ENCODE peak calls at places on chromosomes 2 and 18, in ten cellular contexts. L is CD8-positive, alpha-beta T cell; Z is lung; F is uterus; H is stomach; P is mucosa of descending colon; Q is ascending aorta; J is CD4-positive, CD25-positive, alpha-beta regulatory T cell; G is MM.1S; B is mesenchymal stem cell. C is an unnamed sample.

GRCh38 chr18:23732439-23732838 is 43.2 kb downstream of the LAMA3 start:
- DNase-seq in L (no peak), Z (no peak), F (no peak), H (no peak), P (no peak), Q (no peak), J (no peak), G (no peak), B (no peak), C (no peak)

GRCh38 chr2:2238726-2239269 is 92.3 kb downstream of the MYT1L start:
- DNase-seq in L (no peak), Z (no peak), F (no peak), H (no peak), P (no peak), Q (no peak), J (no peak), G (no peak), B (no peak), C (no peak)

GRCh38 chr2:140472676-140473075 is 1658.1 kb downstream of the LRP1B start:
- DNase-seq in L (no peak), Z (no peak), F (no peak), H (no peak), P (no peak), Q (no peak), J (no peak), G (no peak), B (no peak), C (no peak)

GRCh38 chr2:112996635-112997034 is 8.6 kb upstream of the IL36A start:
- DNase-seq in L (peak; percentile 70), Z (no peak), F (no peak), H (no peak), P (peak; percentile 24), Q (no peak), J (peak; percentile 51), G (peak; percentile 95), B (no peak), C (no peak)

GRCh38 chr2:11750422-11750821 is 4.0 kb downstream of the LPIN1 start:
- DNase-seq in L (peak; percentile 59), Z (no peak), F (no peak), H (no peak), P (no peak), Q (no peak), J (peak; percentile 58), G (peak; percentile 97), B (peak; percentile 24), C (no peak)

GRCh38 chr2:101282980-101283379 is 25.5 kb downstream of the RNF149 start:
- DNase-seq in L (no peak), Z (no peak), F (no peak), H (no peak), P (no peak), Q (no peak), J (no peak), G (no peak), B (no peak), C (no peak)

GRCh38 chr2:20520128-20520527 is 73.3 kb downstream of the RHOB start:
- DNase-seq in L (no peak), Z (no peak), F (no peak), H (no peak), P (no peak), Q (no peak), J (no peak), G (no peak), B (no peak), C (no peak)

GRCh38 chr2:146077156-146077555 is 1557.2 kb upstream of the ZEB2 start:
- DNase-seq in L (no peak), Z (no peak), F (no peak), H (no peak), P (no peak), Q (no peak), J (no peak), G (no peak), B (no peak), C (no peak)

GRCh38 chr2:196217116-196217515 is 45.7 kb upstream of the STK17B start:
- DNase-seq in L (no peak), Z (no peak), F (no peak), H (no peak), P (no peak), Q (no peak), J (no peak), G (peak; percentile 39), B (no peak), C (no peak)

GRCh38 chr2:190722061-190722759 is 73.3 kb downstream of the NAB1 start:
- DNase-seq in L (no peak), Z (no peak), F (no peak), H (no peak), P (no peak), Q (no peak), J (no peak), G (no peak), B (no peak), C (no peak)

GRCh38 chr18:12645751-12646203 is 12.1 kb downstream of the SPIRE1 start:
- DNase-seq in L (no peak), Z (peak; percentile 80), F (peak; percentile 39), H (peak; percentile 36), P (no peak), Q (peak; percentile 34), J (no peak), G (no peak), B (no peak), C (peak; percentile 31)

GRCh38 chr18:10557085-10557677 is 31.4 kb downstream of the NAPG start:
- DNase-seq in L (no peak), Z (peak; percentile 27), F (no peak), H (no peak), P (no peak), Q (no peak), J (no peak), G (no peak), B (no peak), C (no peak)

GRCh38 chr2:74440378-74441110 is 1.2 kb downstream of the RTKN start:
- DNase-seq in L (peak; percentile 45), Z (peak; percentile 83), F (peak; percentile 82), H (peak; percentile 85), P (peak; percentile 91), Q (no peak), J (no peak), G (peak; percentile 47), B (peak; percentile 86), C (peak; percentile 83)

GRCh38 chr2:190678444-190679162 is 29.7 kb downstream of the NAB1 start:
- DNase-seq in L (no peak), Z (no peak), F (no peak), H (no peak), P (no peak), Q (no peak), J (peak; percentile 2), G (no peak), B (peak; percentile 6), C (no peak)

GRCh38 chr2:232447638-232448472 is 8.1 kb upstream of the ALPI start:
- DNase-seq in L (no peak), Z (no peak), F (no peak), H (no peak), P (no peak), Q (no peak), J (no peak), G (no peak), B (no peak), C (no peak)

GRCh38 chr2:47838249-47838648 is 55.3 kb downstream of the MSH6 start:
- DNase-seq in L (no peak), Z (no peak), F (no peak), H (no peak), P (no peak), Q (no peak), J (no peak), G (no peak), B (no peak), C (no peak)

GRCh38 chr18:52340466-52341378 is 725 bp downstream of the DCC start:
- DNase-seq in L (no peak), Z (no peak), F (no peak), H (no peak), P (no peak), Q (no peak), J (no peak), G (no peak), B (no peak), C (no peak)
- H3K4me3 ChIP-seq in L (no peak overlapping the region), Z (no peak overlapping the region), F (no peak overlapping the region), H (peak overlapping the region; percentile 28), P (no peak overlapping the region), Q (peak overlapping the region; percentile 42), J (no peak overlapping the region), G (peak overlapping the region; percentile 46), B (peak overlapping the region; percentile 67), C (no peak overlapping the region)

GRCh38 chr2:200586644-200586975 is 796 bp downstream of the AOX1 start:
- DNase-seq in L (no peak), Z (no peak), F (no peak), H (no peak), P (no peak), Q (no peak), J (no peak), G (no peak), B (no peak), C (no peak)
- H3K4me3 ChIP-seq in L (no peak overlapping the region), Z (no peak overlapping the region), F (peak overlapping the region; percentile 72), H (peak overlapping the region; percentile 52), P (no peak overlapping the region), Q (peak overlapping the region; percentile 66), J (no peak overlapping the region), G (no peak overlapping the region), B (peak overlapping the region; percentile 84), C (peak overlapping the region; percentile 43)

DNA sequence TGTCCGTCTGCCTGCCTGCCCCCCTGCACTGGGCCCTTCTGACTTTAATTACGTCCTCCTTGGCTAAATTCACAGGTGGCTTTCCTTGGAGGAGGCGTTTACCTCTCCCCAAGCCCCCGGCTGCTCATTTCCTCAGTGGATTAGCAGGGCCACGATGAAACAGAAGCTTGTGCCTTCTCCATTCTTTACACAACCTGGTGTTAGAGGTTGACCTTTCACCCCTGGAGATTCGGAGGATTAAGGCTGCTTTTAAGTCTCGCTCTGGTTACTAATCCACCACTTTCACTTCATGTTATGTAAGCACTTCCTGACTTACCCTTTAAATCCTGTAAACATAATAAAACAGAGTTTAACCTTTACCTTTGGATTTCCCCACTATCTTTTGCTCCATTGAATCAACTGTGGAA is 370.3 kb downstream of the EN1 start:
- DNase-seq in L (no peak), Z (no peak), F (no peak), H (no peak), P (peak; percentile 42), Q (no peak), J (no peak), G (no peak), B (no peak), C (no peak)
- H3K4me3 ChIP-seq in L (no peak overlapping the region), Z (no peak overlapping the region), F (no peak overlapping the region), H (no peak overlapping the region), P (no peak overlapping the region), Q (no peak overlapping the region), J (no peak overlapping the region), G (no peak overlapping the region), B (no peak overlapping the region), C (no peak overlapping the region)

DNA sequence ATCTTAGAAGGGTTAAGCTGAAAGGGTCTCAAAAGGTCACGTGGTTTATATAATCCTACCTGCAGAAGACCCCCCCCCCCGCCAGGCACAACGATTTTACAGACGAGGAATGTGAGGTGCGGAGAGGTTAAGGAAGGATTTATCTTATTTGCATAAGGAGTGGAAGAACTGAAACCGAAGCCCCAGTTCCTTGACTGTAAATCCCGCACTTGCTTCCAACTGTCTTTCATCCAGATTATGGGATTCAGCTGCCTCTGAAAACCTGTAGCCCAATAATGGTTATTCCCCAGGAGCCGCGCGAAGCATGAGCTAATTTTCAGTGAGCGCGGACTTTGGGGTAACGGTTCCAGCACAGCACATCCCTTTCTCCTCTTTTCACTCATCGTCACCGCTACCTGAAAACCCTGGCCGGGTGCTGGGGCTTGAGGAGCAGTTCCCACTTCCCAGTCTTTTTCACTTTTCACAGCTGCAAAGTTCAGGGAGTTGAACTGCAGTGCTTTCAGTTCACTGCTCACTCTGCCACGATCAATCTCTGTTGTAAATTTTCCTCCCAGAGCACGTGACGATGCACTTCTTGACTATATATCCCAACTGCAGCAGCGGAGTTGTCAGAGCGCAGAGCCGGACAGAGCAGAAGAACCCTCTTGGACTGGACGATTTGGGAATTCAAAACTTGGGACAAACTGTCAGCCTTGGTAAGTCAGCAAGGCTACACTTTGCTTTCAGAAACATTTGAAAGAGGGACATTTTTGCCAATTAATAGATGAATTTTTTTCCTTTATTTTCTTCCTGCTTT is at the start of gene KCNE4:
- DNase-seq in L (no peak), Z (no peak), F (peak; percentile 47), H (peak; percentile 56), P (no peak), Q (no peak), J (no peak), G (no peak), B (peak; percentile 90), C (no peak)
- H3K4me3 ChIP-seq in L (no peak within 1 kb of the TSS), Z (peak within 1 kb of the TSS; percentile 7), F (peak within 1 kb of the TSS; percentile 41), H (peak within 1 kb of the TSS; percentile 46), P (no peak within 1 kb of the TSS), Q (peak within 1 kb of the TSS; percentile 68), J (no peak within 1 kb of the TSS), G (no peak within 1 kb of the TSS), B (peak within 1 kb of the TSS; percentile 85), C (peak within 1 kb of the TSS; percentile 25)

C was measured in prostate gland.